ENCODE peak calls at places on chromosomes 7 and 10, in nine cellular contexts. One of them, this sample, is unnamed.

GRCh38 chr7:85719981-85720963 is 533.4 kb upstream of the SEMA3D start:
- DNase-seq in heart right ventricle: no peak
- DNase-seq in stomach: no peak
- DNase-seq in neural progenitor cell: no peak
- DNase-seq in sigmoid colon: no peak
- DNase-seq in upper lobe of right lung: no peak
- DNase-seq in mesendoderm: peak; percentile 23
- DNase-seq in osteoblast: no peak
- DNase-seq in ascending aorta: no peak
- DNase-seq in this sample: no peak

GRCh38 chr7:36054642-36055041 is 98.4 kb upstream of the EEPD1 start:
- DNase-seq in heart right ventricle: no peak
- DNase-seq in stomach: no peak
- DNase-seq in neural progenitor cell: no peak
- DNase-seq in sigmoid colon: no peak
- DNase-seq in upper lobe of right lung: no peak
- DNase-seq in mesendoderm: no peak
- DNase-seq in osteoblast: no peak
- DNase-seq in ascending aorta: no peak
- DNase-seq in this sample: no peak

GRCh38 chr10:130212736-130213135 is 76.5 kb downstream of the GLRX3 start:
- DNase-seq in heart right ventricle: no peak
- DNase-seq in stomach: no peak
- DNase-seq in neural progenitor cell: no peak
- DNase-seq in sigmoid colon: no peak
- DNase-seq in upper lobe of right lung: no peak
- DNase-seq in mesendoderm: no peak
- DNase-seq in osteoblast: peak; percentile 76
- DNase-seq in ascending aorta: no peak
- DNase-seq in this sample: no peak

GRCh38 chr7:122006687-122007086 is 133.7 kb downstream of the PTPRZ1 start:
- DNase-seq in heart right ventricle: no peak
- DNase-seq in stomach: no peak
- DNase-seq in neural progenitor cell: peak; percentile 21
- DNase-seq in sigmoid colon: no peak
- DNase-seq in upper lobe of right lung: no peak
- DNase-seq in mesendoderm: peak; percentile 43
- DNase-seq in osteoblast: no peak
- DNase-seq in ascending aorta: no peak
- DNase-seq in this sample: peak; percentile 19

GRCh38 chr10:34528320-34528719 is 286.8 kb downstream of the PARD3 start:
- DNase-seq in heart right ventricle: no peak
- DNase-seq in stomach: no peak
- DNase-seq in neural progenitor cell: peak; percentile 64
- DNase-seq in sigmoid colon: no peak
- DNase-seq in upper lobe of right lung: no peak
- DNase-seq in mesendoderm: peak; percentile 99
- DNase-seq in osteoblast: peak; percentile 34
- DNase-seq in ascending aorta: no peak
- DNase-seq in this sample: no peak

GRCh38 chr7:141436676-141437075 is 114.5 kb upstream of the AGK start:
- DNase-seq in heart right ventricle: no peak
- DNase-seq in stomach: no peak
- DNase-seq in neural progenitor cell: no peak
- DNase-seq in sigmoid colon: no peak
- DNase-seq in upper lobe of right lung: no peak
- DNase-seq in mesendoderm: no peak
- DNase-seq in osteoblast: no peak
- DNase-seq in ascending aorta: no peak
- DNase-seq in this sample: no peak

GRCh38 chr10:8060010-8060703 is 5.7 kb downstream of the GATA3 start:
- DNase-seq in heart right ventricle: no peak
- DNase-seq in stomach: no peak
- DNase-seq in neural progenitor cell: peak; percentile 76
- DNase-seq in sigmoid colon: no peak
- DNase-seq in upper lobe of right lung: no peak
- DNase-seq in mesendoderm: no peak
- DNase-seq in osteoblast: peak; percentile 80
- DNase-seq in ascending aorta: no peak
- DNase-seq in this sample: peak; percentile 71

GRCh38 chr10:30813872-30814471 is 184.4 kb upstream of the LYZL2 start:
- DNase-seq in heart right ventricle: no peak
- DNase-seq in stomach: no peak
- DNase-seq in neural progenitor cell: no peak
- DNase-seq in sigmoid colon: peak; percentile 54
- DNase-seq in upper lobe of right lung: no peak
- DNase-seq in mesendoderm: no peak
- DNase-seq in osteoblast: peak; percentile 92
- DNase-seq in ascending aorta: no peak
- DNase-seq in this sample: no peak

GRCh38 chr10:132272061-132272766 is 35.5 kb downstream of the STK32C start:
- DNase-seq in heart right ventricle: no peak
- DNase-seq in stomach: no peak
- DNase-seq in neural progenitor cell: no peak
- DNase-seq in sigmoid colon: peak; percentile 81
- DNase-seq in upper lobe of right lung: no peak
- DNase-seq in mesendoderm: no peak
- DNase-seq in osteoblast: peak; percentile 90
- DNase-seq in ascending aorta: no peak
- DNase-seq in this sample: no peak

GRCh38 chr10:1212571-1213141 is 156.5 kb downstream of the WDR37 start:
- DNase-seq in heart right ventricle: no peak
- DNase-seq in stomach: no peak
- DNase-seq in neural progenitor cell: no peak
- DNase-seq in sigmoid colon: no peak
- DNase-seq in upper lobe of right lung: peak; percentile 61
- DNase-seq in mesendoderm: no peak
- DNase-seq in osteoblast: peak; percentile 11
- DNase-seq in ascending aorta: no peak
- DNase-seq in this sample: no peak

GRCh38 chr10:17200885-17201164 is 647 bp downstream of the TRDMT1 start:
- DNase-seq in heart right ventricle: no peak
- DNase-seq in stomach: peak; percentile 34
- DNase-seq in neural progenitor cell: no peak
- DNase-seq in sigmoid colon: peak; percentile 70
- DNase-seq in upper lobe of right lung: no peak
- DNase-seq in mesendoderm: no peak
- DNase-seq in osteoblast: peak; percentile 34
- DNase-seq in ascending aorta: no peak
- DNase-seq in this sample: peak; percentile 18

GRCh38 chr10:77286851-77287250 is 350.8 kb downstream of the KCNMA1 start:
- DNase-seq in heart right ventricle: no peak
- DNase-seq in stomach: no peak
- DNase-seq in neural progenitor cell: no peak
- DNase-seq in sigmoid colon: no peak
- DNase-seq in upper lobe of right lung: no peak
- DNase-seq in mesendoderm: no peak
- DNase-seq in osteoblast: no peak
- DNase-seq in ascending aorta: no peak
- DNase-seq in this sample: no peak

GRCh38 chr7:32611201-32611691 is 116.0 kb downstream of the AVL9 start:
- DNase-seq in heart right ventricle: no peak
- DNase-seq in stomach: no peak
- DNase-seq in neural progenitor cell: no peak
- DNase-seq in sigmoid colon: no peak
- DNase-seq in upper lobe of right lung: no peak
- DNase-seq in mesendoderm: no peak
- DNase-seq in osteoblast: peak; percentile 70
- DNase-seq in ascending aorta: no peak
- DNase-seq in this sample: no peak

GRCh38 chr7:116809636-116810266 is 52.6 kb upstream of the CAPZA2 start:
- DNase-seq in heart right ventricle: no peak
- DNase-seq in stomach: no peak
- DNase-seq in neural progenitor cell: peak; percentile 80
- DNase-seq in sigmoid colon: no peak
- DNase-seq in upper lobe of right lung: no peak
- DNase-seq in mesendoderm: peak; percentile 75
- DNase-seq in osteoblast: peak; percentile 86
- DNase-seq in ascending aorta: no peak
- DNase-seq in this sample: peak; percentile 37

GRCh38 chr7:155852426-155853301 is 40.4 kb upstream of the SHH start:
- DNase-seq in heart right ventricle: no peak
- DNase-seq in stomach: no peak
- DNase-seq in neural progenitor cell: no peak
- DNase-seq in sigmoid colon: peak; percentile 28
- DNase-seq in upper lobe of right lung: peak; percentile 30
- DNase-seq in mesendoderm: no peak
- DNase-seq in osteoblast: no peak
- DNase-seq in ascending aorta: no peak
- DNase-seq in this sample: no peak

GRCh38 chr7:134991469-134992339 is 5.4 kb downstream of the AGBL3 start:
- DNase-seq in heart right ventricle: no peak
- DNase-seq in stomach: no peak
- DNase-seq in neural progenitor cell: no peak
- DNase-seq in sigmoid colon: no peak
- DNase-seq in upper lobe of right lung: no peak
- DNase-seq in mesendoderm: no peak
- DNase-seq in osteoblast: no peak
- DNase-seq in ascending aorta: no peak
- DNase-seq in this sample: no peak

GRCh38 chr7:77830649-77831355 is 32.2 kb downstream of the PHTF2 start:
- DNase-seq in heart right ventricle: no peak
- DNase-seq in stomach: no peak
- DNase-seq in neural progenitor cell: no peak
- DNase-seq in sigmoid colon: no peak
- DNase-seq in upper lobe of right lung: no peak
- DNase-seq in mesendoderm: no peak
- DNase-seq in osteoblast: no peak
- DNase-seq in ascending aorta: no peak
- DNase-seq in this sample: no peak

GRCh38 chr10:121112618-121113384 is 261.6 kb downstream of the WDR11 start:
- DNase-seq in heart right ventricle: no peak
- DNase-seq in stomach: no peak
- DNase-seq in neural progenitor cell: peak; percentile 61
- DNase-seq in sigmoid colon: no peak
- DNase-seq in upper lobe of right lung: no peak
- DNase-seq in mesendoderm: peak; percentile 82
- DNase-seq in osteoblast: no peak
- DNase-seq in ascending aorta: no peak
- DNase-seq in this sample: no peak

GRCh38 chr7:75884401-75884800 is 5.6 kb downstream of the RHBDD2 start:
- DNase-seq in heart right ventricle: no peak
- DNase-seq in stomach: no peak
- DNase-seq in neural progenitor cell: no peak
- DNase-seq in sigmoid colon: no peak
- DNase-seq in upper lobe of right lung: no peak
- DNase-seq in mesendoderm: no peak
- DNase-seq in osteoblast: no peak
- DNase-seq in ascending aorta: no peak
- DNase-seq in this sample: no peak
- H3K36me3 ChIP-seq in heart right ventricle: peaks cover 80% of the 10 kb centered on the region
- H3K36me3 ChIP-seq in stomach: peaks cover 83% of the 10 kb centered on the region
- H3K36me3 ChIP-seq in neural progenitor cell: no peaks in the 10 kb centered on the region
- H3K36me3 ChIP-seq in sigmoid colon: peaks cover 13% of the 10 kb centered on the region
- H3K36me3 ChIP-seq in upper lobe of right lung: peaks cover 76% of the 10 kb centered on the region
- H3K36me3 ChIP-seq in mesendoderm: peaks cover 19% of the 10 kb centered on the region
- H3K36me3 ChIP-seq in osteoblast: peaks cover 53% of the 10 kb centered on the region
- H3K36me3 ChIP-seq in ascending aorta: peaks cover 67% of the 10 kb centered on the region
- H3K36me3 ChIP-seq in this sample: peaks cover 28% of the 10 kb centered on the region

GRCh38 chr10:133338080-133339071 is 1.7 kb upstream of the CALY start:
- DNase-seq in heart right ventricle: no peak
- DNase-seq in stomach: no peak
- DNase-seq in neural progenitor cell: no peak
- DNase-seq in sigmoid colon: no peak
- DNase-seq in upper lobe of right lung: no peak
- DNase-seq in mesendoderm: no peak
- DNase-seq in osteoblast: no peak
- DNase-seq in ascending aorta: no peak
- DNase-seq in this sample: no peak

GRCh38 chr10:133335238-133336122 is 1.2 kb downstream of the CALY start:
- DNase-seq in heart right ventricle: no peak
- DNase-seq in stomach: peak; percentile 48
- DNase-seq in neural progenitor cell: peak; percentile 84
- DNase-seq in sigmoid colon: no peak
- DNase-seq in upper lobe of right lung: peak; percentile 76
- DNase-seq in mesendoderm: peak; percentile 75
- DNase-seq in osteoblast: peak; percentile 95
- DNase-seq in ascending aorta: no peak
- DNase-seq in this sample: no peak

GRCh38 chr10:133337079-133337725 is 506 bp upstream of the CALY start:
- DNase-seq in heart right ventricle: no peak
- DNase-seq in stomach: no peak
- DNase-seq in neural progenitor cell: no peak
- DNase-seq in sigmoid colon: no peak
- DNase-seq in upper lobe of right lung: no peak
- DNase-seq in mesendoderm: no peak
- DNase-seq in osteoblast: no peak
- DNase-seq in ascending aorta: no peak
- DNase-seq in this sample: no peak

GRCh38 chr10:133334495-133335237 is 2.0 kb downstream of the CALY start:
- DNase-seq in heart right ventricle: no peak
- DNase-seq in stomach: no peak
- DNase-seq in neural progenitor cell: peak; percentile 52
- DNase-seq in sigmoid colon: no peak
- DNase-seq in upper lobe of right lung: peak; percentile 68
- DNase-seq in mesendoderm: no peak
- DNase-seq in osteoblast: peak; percentile 91
- DNase-seq in ascending aorta: no peak
- DNase-seq in this sample: no peak

GRCh38 chr10:133336131-133337078 is at the start of gene CALY:
- DNase-seq in heart right ventricle: no peak
- DNase-seq in stomach: peak; percentile 59
- DNase-seq in neural progenitor cell: peak; percentile 80
- DNase-seq in sigmoid colon: no peak
- DNase-seq in upper lobe of right lung: peak; percentile 77
- DNase-seq in mesendoderm: peak; percentile 56
- DNase-seq in osteoblast: peak; percentile 81
- DNase-seq in ascending aorta: no peak
- DNase-seq in this sample: peak; percentile 66
- H3K36me3 ChIP-seq in heart right ventricle: no peaks in the 10 kb centered on the region
- H3K36me3 ChIP-seq in stomach: no peaks in the 10 kb centered on the region
- H3K36me3 ChIP-seq in neural progenitor cell: no peaks in the 10 kb centered on the region
- H3K36me3 ChIP-seq in sigmoid colon: no peaks in the 10 kb centered on the region
- H3K36me3 ChIP-seq in upper lobe of right lung: no peaks in the 10 kb centered on the region
- H3K36me3 ChIP-seq in mesendoderm: no peaks in the 10 kb centered on the region
- H3K36me3 ChIP-seq in osteoblast: no peaks in the 10 kb centered on the region
- H3K36me3 ChIP-seq in ascending aorta: no peaks in the 10 kb centered on the region
- H3K36me3 ChIP-seq in this sample: no peaks in the 10 kb centered on the region

DNA sequence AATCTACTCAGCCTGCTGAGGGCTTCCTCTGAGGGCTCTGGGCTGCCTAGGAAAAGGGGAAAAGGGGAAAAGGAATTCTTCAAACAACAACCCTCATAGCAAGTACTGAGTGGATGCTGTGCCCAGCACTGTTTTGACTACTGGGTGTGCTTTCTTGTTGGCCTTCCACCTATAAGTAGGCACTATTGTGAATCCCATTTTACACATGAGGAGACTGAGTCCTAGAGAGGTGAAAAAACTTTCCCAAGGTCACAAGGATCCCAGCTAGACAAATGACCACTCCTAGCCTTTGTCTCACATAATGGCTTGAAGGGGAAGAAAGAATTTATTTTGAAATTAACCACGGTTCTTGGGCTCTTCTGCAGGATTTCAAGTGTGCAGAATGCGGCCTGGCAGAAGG is 17.1 kb downstream of the FGF8 start:
- DNase-seq in heart right ventricle: no peak
- DNase-seq in stomach: no peak
- DNase-seq in neural progenitor cell: no peak
- DNase-seq in sigmoid colon: no peak
- DNase-seq in upper lobe of right lung: no peak
- DNase-seq in mesendoderm: no peak
- DNase-seq in osteoblast: no peak
- DNase-seq in ascending aorta: no peak
- DNase-seq in this sample: no peak
- H3K36me3 ChIP-seq in heart right ventricle: no peaks in the 10 kb centered on the region
- H3K36me3 ChIP-seq in stomach: no peaks in the 10 kb centered on the region
- H3K36me3 ChIP-seq in neural progenitor cell: no peaks in the 10 kb centered on the region
- H3K36me3 ChIP-seq in sigmoid colon: no peaks in the 10 kb centered on the region
- H3K36me3 ChIP-seq in upper lobe of right lung: no peaks in the 10 kb centered on the region
- H3K36me3 ChIP-seq in mesendoderm: no peaks in the 10 kb centered on the region
- H3K36me3 ChIP-seq in osteoblast: no peaks in the 10 kb centered on the region
- H3K36me3 ChIP-seq in ascending aorta: no peaks in the 10 kb centered on the region
- H3K36me3 ChIP-seq in this sample: no peaks in the 10 kb centered on the region

GRCh38 chr7:99340659-99341058 is 15.0 kb downstream of the ARPC1A start:
- DNase-seq in heart right ventricle: no peak
- DNase-seq in stomach: no peak
- DNase-seq in neural progenitor cell: no peak
- DNase-seq in sigmoid colon: no peak
- DNase-seq in upper lobe of right lung: no peak
- DNase-seq in mesendoderm: no peak
- DNase-seq in osteoblast: no peak
- DNase-seq in ascending aorta: no peak
- DNase-seq in this sample: no peak
- H3K36me3 ChIP-seq in heart right ventricle: peaks cover 99% of the 10 kb centered on the region
- H3K36me3 ChIP-seq in stomach: peaks cover 99% of the 10 kb centered on the region
- H3K36me3 ChIP-seq in neural progenitor cell: peaks cover 17% of the 10 kb centered on the region
- H3K36me3 ChIP-seq in sigmoid colon: peaks cover 6% of the 10 kb centered on the region
- H3K36me3 ChIP-seq in upper lobe of right lung: peaks cover 93% of the 10 kb centered on the region
- H3K36me3 ChIP-seq in mesendoderm: peaks cover 2% of the 10 kb centered on the region
- H3K36me3 ChIP-seq in osteoblast: peaks cover 85% of the 10 kb centered on the region
- H3K36me3 ChIP-seq in ascending aorta: peaks cover 60% of the 10 kb centered on the region
- H3K36me3 ChIP-seq in this sample: peaks cover 64% of the 10 kb centered on the region